ENCODE peak calls at places on chromosomes 12 and 14, in seven cellular contexts. J is myocyte, G is neural progenitor cell, O is neuronal stem cell, K is HEK293T, S is BE2C, R is lower lobe of right lung. L is an unnamed sample.

GRCh38 chr14:67566908-67567307 is 33.2 kb downstream of the PIGH start:
- DNase-seq in S (no peak), G (peak; percentile 64), O (no peak), K (no peak), R (no peak), J (peak; percentile 8), L (no peak)

GRCh38 chr12:132147423-132148367 is 3.4 kb downstream of the NOC4L start:
- DNase-seq in R (peak; percentile 42), K (no peak), S (peak; percentile 12), G (no peak), J (no peak), O (no peak), L (peak; percentile 20)

GRCh38 chr12:1103632-1104031 is 112.6 kb downstream of the ERC1 start:
- DNase-seq in J (no peak), O (no peak), S (no peak), K (no peak), G (no peak), R (no peak), L (no peak)

GRCh38 chr14:59253527-59253926 is 65.1 kb downstream of the DAAM1 start:
- DNase-seq in S (no peak), O (no peak), J (no peak), R (no peak), K (no peak), G (no peak), L (no peak)

GRCh38 chr12:93085383-93086287 is 156.5 kb upstream of the EEA1 start:
- DNase-seq in K (no peak), G (no peak), J (peak; percentile 71), O (no peak), S (no peak), R (no peak), L (no peak)

GRCh38 chr14:61516957-61517356 is 178.4 kb upstream of the HIF1A start:
- DNase-seq in K (no peak), R (no peak), J (no peak), O (no peak), S (no peak), G (no peak), L (no peak)

GRCh38 chr12:130658106-130658505 is 58.0 kb downstream of the RIMBP2 start:
- DNase-seq in G (no peak), K (no peak), J (no peak), R (no peak), O (no peak), S (no peak), L (no peak)

GRCh38 chr14:104723651-104724406 is at the start of gene ADSS1:
- DNase-seq in O (peak; percentile 65), J (peak; percentile 63), R (peak; percentile 83), K (peak; percentile 83), G (peak; percentile 84), S (peak; percentile 67), L (peak; percentile 90)

GRCh38 chr14:78157855-78158436 is 12.2 kb upstream of the NRXN3 start:
- DNase-seq in R (no peak), G (peak; percentile 71), S (no peak), J (peak; percentile 4), K (peak; percentile 20), O (peak; percentile 39), L (no peak)

GRCh38 chr14:54117401-54117800 is 160.8 kb upstream of the BMP4 start:
- DNase-seq in S (no peak), G (no peak), J (no peak), K (no peak), O (no peak), R (no peak), L (no peak)

GRCh38 chr12:64304571-64304970 is 82.5 kb upstream of the KICS2 start:
- DNase-seq in R (no peak), G (no peak), K (no peak), J (no peak), S (no peak), O (no peak), L (no peak)

GRCh38 chr12:117968826-117969659 is at the start of gene KSR2:
- DNase-seq in R (peak; percentile 92), O (peak; percentile 84), K (peak; percentile 84), J (peak; percentile 4), S (peak; percentile 30), G (peak; percentile 94), L (peak; percentile 55)

GRCh38 chr14:102215522-102216250 is 76.0 kb downstream of the WDR20 start:
- DNase-seq in R (no peak), J (no peak), S (no peak), G (no peak), O (no peak), K (no peak), L (no peak)

L was measured in right lobe of liver.